ENCODE peak calls at places on chromosomes 11 and 22, in four cellular contexts. H is K562, S is HepG2, J is GM12878. Z is an unnamed sample.

GRCh38 chr11:2886191-2886894 is 768 bp upstream of the CDKN1C start:
- DNase-seq in H (no peak), S (no peak), J (no peak), Z (no peak)

GRCh38 chr22:36295247-36295646 is 42.3 kb downstream of the APOL1 start:
- DNase-seq in J (no peak), H (no peak), S (no peak), Z (no peak)

GRCh38 chr11:28981331-28981865 is 873.2 kb downstream of the METTL15 start:
- DNase-seq in H (no peak), J (no peak), S (no peak), Z (no peak)

GRCh38 chr22:45717787-45718186 is 46.2 kb downstream of the ATXN10 start:
- DNase-seq in S (no peak), J (no peak), H (no peak), Z (no peak)

GRCh38 chr22:41910599-41911291 is 4.1 kb downstream of the SHISA8 start:
- DNase-seq in S (no peak), J (no peak), H (no peak), Z (no peak)

GRCh38 chr11:108819957-108820356 is 155.1 kb downstream of the DDX10 start:
- DNase-seq in H (no peak), J (no peak), S (no peak), Z (no peak)

GRCh38 chr11:131591051-131591461 is 220.6 kb downstream of the NTM start:
- DNase-seq in H (no peak), S (no peak), J (no peak), Z (no peak)

GRCh38 chr11:116970485-116971292 is 127.5 kb downstream of the SIK3 start:
- DNase-seq in S (no peak), H (no peak), J (no peak), Z (no peak)

GRCh38 chr11:7572001-7572712 is 58.4 kb downstream of the PPFIBP2 start:
- DNase-seq in J (no peak), S (peak; percentile 90), H (no peak), Z (no peak)

GRCh38 chr22:48197189-48197690 is 1434.8 kb downstream of the TBC1D22A start:
- DNase-seq in H (no peak), S (no peak), J (no peak), Z (no peak)

GRCh38 chr11:30698425-30698824 is 112.3 kb upstream of the MPPED2 start:
- DNase-seq in S (no peak), H (no peak), J (no peak), Z (no peak)

GRCh38 chr11:58939277-58939676 is at the start of gene GLYATL1:
- DNase-seq in H (no peak), S (no peak), J (no peak), Z (no peak)

GRCh38 chr11:103546236-103546635 is 437.0 kb downstream of the DYNC2H1 start:
- DNase-seq in J (no peak), H (no peak), S (no peak), Z (no peak)
- TF ChIP-seq FOXK2 in J (no peak), H (no peak), S (no peak), Z (no peak)

GRCh38 chr11:66327171-66328035 is 8.8 kb downstream of the RIN1 start:
- DNase-seq in H (peak; percentile 16), J (no peak), S (no peak), Z (no peak)

GRCh38 chr11:66328036-66328306 is 8.3 kb downstream of the RIN1 start:
- DNase-seq in J (no peak), H (no peak), S (no peak), Z (no peak)

GRCh38 chr11:66328307-66329144 is 7.7 kb downstream of the RIN1 start:
- DNase-seq in H (peak; percentile 86), S (peak; percentile 71), J (no peak), Z (peak; percentile 86)

GRCh38 chr11:66330931-66331330 is 5.3 kb downstream of the RIN1 start:
- DNase-seq in J (no peak), H (no peak), S (no peak), Z (no peak)

DNA sequence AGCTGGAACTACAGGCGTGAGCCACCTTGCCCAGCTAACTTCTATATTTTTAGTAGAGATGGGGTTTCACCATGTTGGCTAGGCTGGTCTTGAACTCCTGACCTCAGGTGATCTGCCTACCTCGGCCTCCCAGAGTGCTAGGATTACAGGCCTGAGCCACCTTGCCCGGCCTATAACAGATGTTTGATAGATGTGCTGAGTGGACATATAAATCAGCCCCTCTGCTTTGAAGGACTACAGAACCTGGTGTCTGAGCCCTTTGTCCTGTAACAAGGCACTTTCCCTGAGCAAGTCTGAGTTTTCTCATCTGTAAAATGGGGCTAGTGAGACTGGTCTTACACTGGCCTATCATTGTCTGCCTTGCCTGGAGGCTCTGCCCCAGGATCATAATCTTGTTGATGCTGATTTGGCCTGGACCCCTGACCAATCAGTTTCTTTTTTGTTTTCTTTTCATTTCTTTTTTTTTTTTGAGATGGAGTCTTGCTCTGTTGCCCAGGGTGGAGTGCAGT is 7.0 kb downstream of the RIN1 start:
- DNase-seq in J (no peak), S (no peak), H (peak; percentile 8), Z (no peak)
- TF ChIP-seq FOXK2 in J (no peak), S (no peak), H (no peak), Z (no peak)

DNA sequence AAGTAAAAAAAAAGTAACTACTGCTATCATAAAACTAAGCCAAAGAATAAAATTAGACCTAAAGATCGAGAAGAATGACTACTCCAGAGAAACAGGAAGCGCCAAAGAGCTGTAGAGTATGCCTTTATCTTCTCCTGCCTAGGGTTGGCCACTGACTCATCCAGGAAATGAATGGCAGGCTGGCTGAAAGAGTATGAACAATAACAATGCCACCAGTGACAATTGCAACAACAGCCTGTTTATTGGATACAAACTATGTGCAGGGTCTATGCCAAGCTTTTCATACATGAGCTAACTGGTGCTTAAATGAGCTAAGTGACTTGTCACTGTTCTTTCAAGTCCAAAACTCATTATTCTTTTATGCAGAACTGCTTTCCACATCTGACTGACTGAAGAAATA is 1153.2 kb upstream of the TENM4 start:
- DNase-seq in S (peak; percentile 28), J (no peak), H (no peak), Z (no peak)
- TF ChIP-seq FOXK2 in S (no peak), J (no peak), H (no peak), Z (no peak)

DNA sequence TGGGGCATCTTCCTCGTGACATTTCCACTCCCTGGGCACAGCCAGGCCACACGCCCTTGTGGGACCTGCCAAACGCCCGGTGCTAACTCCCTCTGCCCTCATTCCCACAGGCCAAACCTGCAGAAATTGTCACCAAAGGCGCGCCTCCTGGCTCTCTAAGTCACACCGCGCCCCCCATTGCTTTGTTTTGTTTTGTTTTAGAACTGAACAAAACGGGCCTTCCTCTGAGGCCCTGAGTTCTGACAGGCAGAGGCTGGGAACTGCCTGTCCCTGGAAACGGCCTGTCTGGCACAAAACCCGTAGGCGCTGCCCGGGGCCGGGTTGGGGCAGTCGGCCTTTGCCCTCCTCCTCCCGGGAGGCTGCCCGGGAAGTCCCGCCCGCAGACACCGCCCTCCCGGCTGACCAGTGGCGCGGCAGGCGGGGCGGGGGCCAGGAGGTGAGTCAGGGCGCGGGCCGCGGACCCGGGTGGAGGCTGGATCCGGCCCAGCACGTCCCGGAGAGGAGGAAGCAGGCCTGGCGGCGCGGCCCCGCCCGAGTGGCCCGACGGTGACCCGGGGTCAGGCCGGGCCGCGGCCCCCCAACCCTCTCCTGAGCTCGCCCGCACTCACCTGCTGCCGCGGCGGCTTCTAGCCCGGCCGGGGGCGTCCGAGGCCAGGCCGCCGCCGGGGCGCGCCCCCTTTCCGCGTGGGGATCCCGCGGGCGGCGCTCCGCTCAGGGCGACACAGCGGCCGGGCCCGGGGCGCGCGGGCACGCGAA is 465 bp downstream of the SUN2 start:
- DNase-seq in J (no peak), H (peak; percentile 89), S (peak; percentile 80), Z (peak; percentile 59)
- TF ChIP-seq FOXK2 in J (no peak), H (no peak), S (no peak), Z (no peak)

DNA sequence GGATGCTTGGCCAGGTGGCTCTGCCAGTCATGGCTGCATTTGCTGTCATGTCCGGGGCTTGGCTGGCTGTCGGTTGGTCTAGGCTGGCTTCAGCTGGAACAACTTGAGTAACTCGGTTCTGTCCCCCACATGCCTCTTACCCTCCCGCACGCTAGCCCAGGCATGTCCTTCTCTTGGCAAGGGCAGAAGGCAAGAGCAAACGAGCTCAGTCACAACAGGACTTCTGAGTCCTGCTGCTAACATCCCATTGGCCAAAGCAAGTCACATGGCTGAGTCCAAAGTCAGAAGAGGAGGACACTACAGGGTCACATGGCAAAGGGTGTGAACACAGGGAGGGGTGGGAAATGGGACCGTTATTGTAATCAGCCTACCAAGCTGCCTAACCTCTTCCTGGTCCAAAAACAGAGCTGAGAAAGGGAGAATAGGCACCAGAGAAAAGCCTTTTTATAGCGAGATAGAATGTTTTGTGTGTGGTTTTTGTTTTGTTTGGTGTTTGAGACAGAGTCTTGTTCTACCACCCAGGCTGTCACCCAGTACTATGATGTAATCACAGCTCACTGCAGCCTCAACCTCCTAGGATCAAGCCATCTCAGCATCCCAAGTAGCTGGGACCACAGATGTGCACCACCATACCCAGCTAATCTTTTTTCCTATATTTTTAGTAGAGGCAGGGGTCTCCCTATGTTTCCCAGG is 81.9 kb downstream of the MN1 start:
- DNase-seq in S (peak; percentile 40), H (peak; percentile 72), J (no peak), Z (peak; percentile 59)
- TF ChIP-seq FOXK2 in S (no peak), H (no peak), J (no peak), Z (no peak)

DNA sequence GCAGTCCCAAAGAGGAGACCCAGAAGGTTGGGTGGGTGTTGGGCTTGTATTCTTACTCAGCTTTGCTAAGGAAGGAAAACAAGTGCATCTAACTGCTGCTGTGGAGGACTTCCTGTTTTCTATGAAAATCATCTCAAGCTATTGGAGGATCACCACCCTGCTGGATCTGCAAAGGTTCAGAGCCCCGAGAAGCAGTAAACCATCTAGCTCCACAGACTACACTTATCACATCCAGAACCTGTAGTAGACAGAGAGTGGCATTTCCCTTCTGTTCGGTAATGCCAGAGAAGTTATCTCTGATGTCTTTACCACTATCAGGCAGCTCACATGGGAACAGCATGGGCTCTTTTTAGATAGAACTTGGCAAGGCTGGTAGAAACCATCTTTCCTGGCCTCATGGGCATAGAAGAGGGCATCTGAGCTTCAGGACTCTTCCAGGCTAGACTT is 21.7 kb downstream of the KCNJ1 start:
- DNase-seq in J (no peak), S (no peak), H (no peak), Z (no peak)
- TF ChIP-seq FOXK2 in J (no peak), S (no peak), H (no peak), Z (no peak)

GRCh38 chr11:13687271-13687670 is 18.8 kb downstream of the FAR1 start:
- DNase-seq in J (no peak), H (no peak), S (no peak), Z (no peak)
- TF ChIP-seq FOXK2 in J (no peak), H (no peak), S (no peak), Z (no peak)

Z was measured in HEK293T.